ENCODE peak calls at places on chromosomes 4 and X, in eight cellular contexts. O is testis, G is adrenal gland, F is esophagus squamous epithelium, W is NB4, C is transverse colon, I is stomach, D is heart left ventricle. U is an unnamed sample.

GRCh38 chr4:155906554-155907247 is 3.2 kb downstream of the TDO2 start:
- DNase-seq in O (no peak), G (peak), F (no peak), W (no peak), C (no peak), I (no peak), D (no peak), U (no peak)

GRCh38 chrX:72368796-72369195 is 63.1 kb upstream of the CITED1 start:
- DNase-seq in O (peak), G (peak), F (no peak), W (no peak), C (no peak), I (no peak), D (peak), U (no peak)

GRCh38 chr4:16122225-16122624 is 38.4 kb upstream of the PROM1 start:
- DNase-seq in O (peak), G (no peak), F (no peak), W (peak), C (no peak), I (no peak), D (no peak), U (no peak)

GRCh38 chrX:7828594-7828993 is 14.4 kb upstream of the VCX start:
- DNase-seq in O (peak), G (no peak), F (no peak), W (peak), C (no peak), I (no peak), D (no peak), U (no peak)

GRCh38 chr4:156547439-156547838 is 424.2 kb downstream of the PDGFC start:
- DNase-seq in O (no peak), G (no peak), F (no peak), W (peak), C (no peak), I (no peak), D (no peak), U (no peak)

GRCh38 chr4:184851200-184851541 is 25.4 kb upstream of the ACSL1 start:
- DNase-seq in O (peak), G (no peak), F (no peak), W (peak), C (peak), I (no peak), D (no peak), U (no peak)

GRCh38 chr4:109589119-109589518 is 29.1 kb downstream of the MCUB start:
- DNase-seq in O (no peak), G (no peak), F (no peak), W (no peak), C (no peak), I (no peak), D (no peak), U (no peak)

GRCh38 chr4:40648742-40649281 is 19.1 kb upstream of the RBM47 start:
- DNase-seq in O (no peak), G (no peak), F (peak), W (no peak), C (peak), I (no peak), D (peak), U (no peak)

GRCh38 chr4:1383728-1384591 is 22.3 kb downstream of the NKX1-1 start:
- DNase-seq in O (no peak), G (no peak), F (no peak), W (no peak), C (no peak), I (no peak), D (peak), U (no peak)

GRCh38 chr4:65416875-65417274 is 253.4 kb downstream of the EPHA5 start:
- DNase-seq in O (no peak), G (no peak), F (no peak), W (no peak), C (peak), I (peak), D (no peak), U (no peak)

GRCh38 chr4:95220205-95221175 is 328.3 kb downstream of the UNC5C start:
- DNase-seq in O (no peak), G (no peak), F (no peak), W (no peak), C (no peak), I (no peak), D (no peak), U (no peak)

GRCh38 chrX:3192835-3193234 is 151.6 kb downstream of the ARSF start:
- DNase-seq in O (no peak), G (no peak), F (no peak), W (no peak), C (no peak), I (no peak), D (no peak), U (no peak)

GRCh38 chr4:1216869-1217294 is 32.0 kb downstream of the CTBP1 start:
- DNase-seq in O (no peak), G (no peak), F (no peak), W (no peak), C (peak), I (peak), D (no peak), U (no peak)

GRCh38 chr4:150938417-150938816 is 76.7 kb downstream of the LRBA start:
- DNase-seq in O (no peak), G (no peak), F (no peak), W (no peak), C (no peak), I (no peak), D (no peak), U (no peak)

GRCh38 chrX:109270580-109271484 is 211.1 kb downstream of the GUCY2F start:
- DNase-seq in O (no peak), G (no peak), F (peak), W (peak), C (peak), I (peak), D (no peak), U (no peak)

GRCh38 chrX:10015711-10016515 is 48.8 kb downstream of the CLDN34 start:
- DNase-seq in O (no peak), G (peak), F (no peak), W (no peak), C (no peak), I (no peak), D (peak), U (peak)

GRCh38 chr4:169151671-169152070 is 119.1 kb downstream of the SH3RF1 start:
- DNase-seq in O (no peak), G (no peak), F (no peak), W (no peak), C (no peak), I (no peak), D (no peak), U (no peak)

GRCh38 chrX:134673123-134673522 is 14.9 kb upstream of the PLAC1 start:
- DNase-seq in O (no peak), G (no peak), F (no peak), W (no peak), C (no peak), I (no peak), D (no peak), U (no peak)

GRCh38 chr4:26520728-26521442 is 30.6 kb upstream of the CCKAR start:
- DNase-seq in O (no peak), G (no peak), F (no peak), W (no peak), C (no peak), I (no peak), D (no peak), U (no peak)

GRCh38 chrX:153780678-153781427 is at the start of gene SRPK3:
- DNase-seq in O (no peak), G (no peak), F (no peak), W (peak), C (no peak), I (no peak), D (peak), U (peak)

GRCh38 chr4:105189855-105190650 is 43.4 kb downstream of the TET2 start:
- DNase-seq in O (no peak), G (no peak), F (no peak), W (no peak), C (no peak), I (no peak), D (no peak), U (no peak)

GRCh38 chr4:53943345-53944085 is 120.9 kb downstream of the CHIC2 start:
- DNase-seq in O (no peak), G (no peak), F (no peak), W (peak), C (no peak), I (no peak), D (no peak), U (no peak)

GRCh38 chrX:150211988-150212387 is 151.1 kb upstream of the MAMLD1 start:
- DNase-seq in O (no peak), G (no peak), F (no peak), W (no peak), C (no peak), I (no peak), D (no peak), U (no peak)

GRCh38 chrX:82589410-82589809 is 918.7 kb upstream of the POU3F4 start:
- DNase-seq in O (no peak), G (no peak), F (no peak), W (no peak), C (no peak), I (no peak), D (no peak), U (no peak)

GRCh38 chrX:15072259-15072658 is 197.6 kb downstream of the ASB9 start:
- DNase-seq in O (no peak), G (no peak), F (no peak), W (no peak), C (no peak), I (no peak), D (no peak), U (no peak)

GRCh38 chr4:173448557-173448918 is 49.6 kb upstream of the SCRG1 start:
- DNase-seq in O (no peak), G (no peak), F (no peak), W (no peak), C (no peak), I (no peak), D (no peak), U (no peak)

GRCh38 chr4:162341533-162341932 is 177.7 kb upstream of the FSTL5 start:
- DNase-seq in O (no peak), G (no peak), F (no peak), W (no peak), C (no peak), I (no peak), D (no peak), U (no peak)

GRCh38 chr4:48180234-48180633 is 46.2 kb upstream of the TXK start:
- DNase-seq in O (no peak), G (no peak), F (no peak), W (peak), C (no peak), I (no peak), D (no peak), U (no peak)

GRCh38 chr4:25702848-25703247 is 47.2 kb downstream of the SLC34A2 start:
- DNase-seq in O (no peak), G (no peak), F (no peak), W (peak), C (no peak), I (no peak), D (no peak), U (no peak)

GRCh38 chr4:68736813-68737212 is 66.4 kb upstream of the UGT2B15 start:
- DNase-seq in O (no peak), G (no peak), F (no peak), W (no peak), C (no peak), I (no peak), D (no peak), U (no peak)

GRCh38 chrX:14449773-14450172 is 79.6 kb upstream of the GLRA2 start:
- DNase-seq in O (no peak), G (no peak), F (no peak), W (no peak), C (no peak), I (no peak), D (no peak), U (no peak)

GRCh38 chr4:71962622-71963264 is 69.1 kb upstream of the NPFFR2 start:
- DNase-seq in O (no peak), G (no peak), F (no peak), W (no peak), C (no peak), I (no peak), D (no peak), U (no peak)

GRCh38 chrX:76555816-76556215 is 128.3 kb downstream of the MAGEE1 start:
- DNase-seq in O (peak), G (no peak), F (no peak), W (peak), C (no peak), I (no peak), D (no peak), U (no peak)

DNA sequence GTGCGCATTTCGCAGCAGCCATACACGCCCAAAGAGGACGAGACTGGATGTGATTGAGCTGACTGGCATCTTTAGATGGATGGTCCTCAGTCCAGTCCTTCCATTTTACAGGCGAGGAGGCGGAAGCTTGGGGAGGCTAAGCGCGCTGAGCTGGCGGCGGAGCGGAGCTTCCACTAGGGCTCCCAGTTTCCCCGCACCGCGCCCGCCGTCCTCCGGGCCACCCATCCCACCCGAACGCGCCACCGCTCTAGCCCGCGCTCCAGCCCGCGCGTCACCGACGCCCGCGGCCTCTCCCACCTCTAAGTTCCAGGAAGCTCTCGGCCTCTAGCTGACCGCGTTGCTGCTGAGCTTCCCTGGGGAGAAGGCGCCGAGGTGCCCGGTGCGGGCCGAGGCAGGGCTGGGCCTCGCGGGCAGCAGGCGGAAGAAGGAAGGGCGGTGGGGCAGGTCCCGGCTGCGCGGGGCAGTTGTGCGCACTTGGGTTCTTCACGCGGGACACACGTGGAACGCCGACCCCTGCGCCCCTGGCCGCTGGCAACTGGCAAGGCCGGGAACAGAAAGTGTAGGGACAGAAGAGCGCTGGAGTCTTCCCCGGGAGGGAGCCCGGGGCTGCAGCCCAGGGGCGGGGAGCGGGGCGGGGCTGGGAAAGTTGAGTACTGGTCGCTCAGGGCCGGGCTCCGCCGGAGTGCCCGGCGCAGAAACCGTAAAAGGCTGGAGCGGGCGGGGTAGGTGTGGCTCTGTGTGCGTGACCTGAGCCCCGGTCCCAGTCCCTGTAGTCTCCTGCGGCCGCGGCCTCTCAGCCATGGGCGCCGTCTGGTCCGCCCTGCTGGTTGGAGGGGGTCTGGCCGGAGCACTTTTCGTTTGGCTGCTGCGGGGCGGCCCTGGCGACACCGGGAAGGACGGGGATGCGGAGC is at the start of gene STBD1:
- DNase-seq in O (peak), G (peak), F (no peak), W (peak), C (peak), I (peak), D (peak), U (peak)
- H3K4me3 ChIP-seq in O (peak), G (peak), F (peak), W (peak), C (peak), I (peak), D (peak), U (peak)

GRCh38 chr4:85937507-85937906 is 422.3 kb downstream of the MAPK10 start:
- DNase-seq in O (no peak), G (no peak), F (no peak), W (no peak), C (no peak), I (no peak), D (no peak), U (no peak)
- TF ChIP-seq POLR2A in O (no peak), G (no peak), F (no peak), W (no peak), C (no peak), I (no peak), D (no peak), U (no peak)

GRCh38 chr4:186241616-186242015 is 14.3 kb downstream of the KLKB1 start:
- DNase-seq in O (no peak), G (no peak), F (no peak), W (no peak), C (no peak), I (no peak), D (no peak), U (no peak)

GRCh38 chr4:186243331-186243730 is 16.0 kb downstream of the KLKB1 start:
- DNase-seq in O (no peak), G (no peak), F (no peak), W (no peak), C (no peak), I (no peak), D (no peak), U (no peak)

GRCh38 chr4:186248643-186249042 is 17.3 kb upstream of the F11 start:
- DNase-seq in O (no peak), G (no peak), F (no peak), W (no peak), C (no peak), I (no peak), D (no peak), U (no peak)

GRCh38 chr4:186240848-186241491 is 13.7 kb downstream of the KLKB1 start:
- DNase-seq in O (no peak), G (no peak), F (no peak), W (no peak), C (no peak), I (no peak), D (no peak), U (no peak)

DNA sequence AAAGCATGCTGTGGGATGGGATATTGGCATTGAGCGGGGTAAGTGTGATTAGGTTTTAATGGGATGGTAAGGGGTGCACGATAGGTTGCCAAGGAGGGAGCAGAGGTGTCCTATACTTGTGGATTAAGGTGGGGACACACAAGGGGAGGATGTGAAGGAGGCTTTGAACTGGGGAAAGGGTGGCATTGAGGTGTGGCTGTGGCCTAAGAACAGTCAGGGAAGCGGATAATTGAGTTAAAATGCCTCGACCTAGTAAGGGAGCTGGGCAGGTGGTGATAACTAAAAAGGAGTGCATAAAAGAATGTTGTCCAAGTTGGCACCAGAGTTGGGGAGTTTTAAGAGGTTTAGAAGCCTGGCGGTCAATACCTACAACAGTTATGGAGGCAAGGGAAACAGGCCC is 17.5 kb downstream of the KLKB1 start:
- DNase-seq in O (no peak), G (no peak), F (no peak), W (no peak), C (no peak), I (no peak), D (no peak), U (no peak)
- H3K4me3 ChIP-seq in O (no peak), G (no peak), F (no peak), W (no peak), C (no peak), I (no peak), D (no peak), U (no peak)

DNA sequence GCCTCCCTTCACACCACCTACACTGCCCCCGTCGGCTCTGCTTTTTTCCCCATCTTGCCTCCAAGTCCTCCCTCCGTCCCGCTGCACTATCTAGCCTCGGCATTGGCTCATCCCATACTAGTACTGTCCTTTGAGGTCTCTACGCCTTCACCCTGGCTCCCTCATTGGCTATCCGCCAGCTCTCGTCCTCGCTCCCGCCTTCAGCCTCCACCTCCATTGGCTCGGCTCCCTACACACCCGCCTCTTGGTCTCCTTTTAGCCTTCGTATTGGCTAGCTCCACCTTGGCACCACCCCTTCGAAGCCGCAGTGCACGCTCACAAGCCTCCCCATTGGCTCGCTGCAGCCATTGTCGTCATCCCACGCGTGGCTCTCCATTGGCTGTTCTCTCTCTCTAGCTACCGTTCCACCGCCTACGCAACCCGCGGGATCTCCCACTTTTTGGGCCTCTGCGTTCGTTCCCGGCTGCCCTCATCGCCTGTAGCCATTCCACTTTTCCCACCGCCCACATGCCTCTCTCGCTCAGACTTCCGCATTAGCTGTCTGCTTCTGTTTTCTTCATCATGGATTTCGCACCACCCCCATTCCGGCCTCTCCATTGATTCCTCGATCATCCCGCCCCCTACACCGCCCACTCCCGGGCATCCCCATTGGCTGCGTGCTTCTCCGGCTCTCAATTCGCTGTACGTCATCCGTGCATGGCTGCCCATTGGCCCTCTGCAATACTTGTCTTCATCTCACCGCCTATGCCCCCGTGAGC is 404 bp upstream of the PPP1R3F start:
- DNase-seq in O (peak), G (peak), F (peak), W (peak), C (peak), I (peak), D (peak), U (peak)
- TF ChIP-seq POLR2A in O (no peak), G (peak), F (peak), W (peak), C (peak), I (no peak), D (no peak), U (peak)

DNA sequence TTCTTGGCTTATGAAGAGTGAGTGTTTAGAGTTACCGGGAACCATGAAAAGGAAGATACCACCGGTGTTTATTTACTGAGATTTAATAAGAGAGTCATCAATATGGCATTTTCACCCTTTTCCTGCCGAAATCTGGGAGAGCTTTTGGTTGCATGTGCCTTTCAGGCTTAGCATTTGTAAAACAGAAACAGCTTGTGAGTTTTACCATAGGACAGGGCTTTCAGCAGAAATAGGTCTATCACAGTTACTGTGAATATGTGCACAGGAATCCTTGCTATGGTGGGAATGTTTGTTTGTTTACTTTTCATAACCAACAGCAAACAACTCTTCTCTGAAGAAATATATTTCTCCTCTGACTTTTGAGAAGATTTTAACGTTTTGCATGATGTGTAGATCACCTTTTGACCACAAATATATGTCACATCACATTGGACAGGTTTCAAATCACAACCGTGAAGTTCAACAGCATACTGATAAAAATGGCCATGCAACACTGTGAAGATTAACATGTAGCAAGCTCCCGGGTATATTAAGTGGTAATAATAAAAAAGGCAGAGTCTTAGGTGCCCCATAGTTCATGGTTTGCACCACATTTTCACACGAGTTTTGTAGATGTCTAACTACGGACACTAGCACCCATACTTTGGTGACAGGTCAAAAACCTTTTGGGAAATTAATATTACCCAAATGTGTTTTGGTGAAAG is 21.3 kb downstream of the ARHGAP24 start:
- DNase-seq in O (no peak), G (no peak), F (no peak), W (no peak), C (no peak), I (no peak), D (no peak), U (no peak)
- H3K4me3 ChIP-seq in O (no peak), G (no peak), F (no peak), W (no peak), C (no peak), I (no peak), D (no peak), U (no peak)

U was measured in ovary.